ENCODE peak calls at places on chromosome 11, in six cellular contexts. Z is breast epithelium; F is neural progenitor cell; L is CD4-positive, CD25-positive, alpha-beta regulatory T cell; T is body of pancreas; E is HCT116. A is an unnamed sample.

GRCh38 chr11:70575396-70576060 is 177.2 kb downstream of the CTTN start:
- DNase-seq in Z (no peak), F (no peak), L (no peak), T (no peak), E (no peak), A (no peak)

GRCh38 chr11:80103149-80103859 is 662.5 kb upstream of the TENM4 start:
- DNase-seq in Z (no peak), F (no peak), L (no peak), T (no peak), E (no peak), A (no peak)

GRCh38 chr11:2134022-2135010 is 4.9 kb downstream of the IGF2 start:
- DNase-seq in Z (no peak), F (no peak), L (no peak), T (no peak), E (no peak), A (no peak)

GRCh38 chr11:45801723-45802315 is 3.1 kb upstream of the SLC35C1 start:
- DNase-seq in Z (no peak), F (no peak), L (no peak), T (no peak), E (no peak), A (no peak)

GRCh38 chr11:58525037-58525614 is 17.2 kb upstream of the OR5B21 start:
- DNase-seq in Z (no peak), F (no peak), L (no peak), T (no peak), E (no peak), A (no peak)

GRCh38 chr11:16248248-16248647 is 108.1 kb downstream of the SOX6 start:
- DNase-seq in Z (no peak), F (no peak), L (no peak), T (no peak), E (no peak), A (no peak)

GRCh38 chr11:127412722-127413121 is 412.2 kb upstream of the KIRREL3 start:
- DNase-seq in Z (no peak), F (no peak), L (no peak), T (no peak), E (no peak), A (no peak)

GRCh38 chr11:33932721-33933120 is 40.8 kb upstream of the LMO2 start:
- DNase-seq in Z (no peak), F (no peak), L (no peak), T (no peak), E (no peak), A (no peak)

GRCh38 chr11:69105431-69106123 is 50.2 kb upstream of the SMIM38 start:
- DNase-seq in Z (no peak), F (no peak), L (no peak), T (peak; percentile 37), E (no peak), A (no peak)

GRCh38 chr11:14506532-14506931 is 6.9 kb upstream of the COPB1 start:
- DNase-seq in Z (no peak), F (no peak), L (no peak), T (no peak), E (no peak), A (peak; percentile 8)

GRCh38 chr11:29629281-29629680 is 387.5 kb downstream of the KCNA4 start:
- DNase-seq in Z (no peak), F (peak; percentile 8), L (no peak), T (no peak), E (no peak), A (peak; percentile 6)

GRCh38 chr11:9273430-9274336 is 8.5 kb upstream of the DENND5A start:
- DNase-seq in Z (no peak), F (no peak), L (no peak), T (no peak), E (no peak), A (no peak)

GRCh38 chr11:66882540-66882939 is 25.7 kb downstream of the LRFN4 start:
- DNase-seq in Z (no peak), F (no peak), L (no peak), T (peak; percentile 41), E (no peak), A (no peak)

GRCh38 chr11:76666408-76666807 is 4.1 kb downstream of the LRRC32 start:
- DNase-seq in Z (no peak), F (peak; percentile 74), L (no peak), T (peak; percentile 28), E (no peak), A (peak; percentile 64)

GRCh38 chr11:34274712-34275398 is 83.0 kb downstream of the ABTB2 start:
- DNase-seq in Z (peak; percentile 99), F (no peak), L (no peak), T (peak; percentile 90), E (peak; percentile 92), A (peak; percentile 99)

GRCh38 chr11:124670732-124671131 is 2.8 kb downstream of the SIAE start:
- DNase-seq in Z (no peak), F (no peak), L (no peak), T (no peak), E (no peak), A (peak; percentile 62)

GRCh38 chr11:111975076-111975806 is 38.1 kb downstream of the DIXDC1 start:
- DNase-seq in Z (no peak), F (no peak), L (no peak), T (peak; percentile 22), E (no peak), A (no peak)

GRCh38 chr11:123640677-123641494 is 13.5 kb downstream of the SCN3B start:
- DNase-seq in Z (no peak), F (peak; percentile 71), L (peak; percentile 6), T (peak; percentile 34), E (no peak), A (peak; percentile 54)

GRCh38 chr11:64019106-64020031 is 16.4 kb upstream of the FLRT1 start:
- DNase-seq in Z (no peak), F (no peak), L (no peak), T (peak; percentile 68), E (no peak), A (no peak)

GRCh38 chr11:110335358-110335757 is 38.9 kb upstream of the RDX start:
- DNase-seq in Z (no peak), F (no peak), L (no peak), T (no peak), E (no peak), A (no peak)

GRCh38 chr11:97516688-97517087 is 1126.9 kb downstream of the JRKL start:
- DNase-seq in Z (no peak), F (no peak), L (no peak), T (no peak), E (no peak), A (no peak)

GRCh38 chr11:118878187-118878586 is 5.5 kb upstream of the CXCR5 start:
- DNase-seq in Z (no peak), F (no peak), L (no peak), T (no peak), E (no peak), A (no peak)

GRCh38 chr11:87180743-87181142 is 143.0 kb downstream of the TMEM135 start:
- DNase-seq in Z (no peak), F (no peak), L (no peak), T (no peak), E (no peak), A (peak; percentile 73)

GRCh38 chr11:73872746-73873412 is 3.8 kb downstream of the COA4 start:
- DNase-seq in Z (no peak), F (no peak), L (no peak), T (no peak), E (no peak), A (no peak)

GRCh38 chr11:46293616-46294015 is 16.2 kb downstream of the CREB3L1 start:
- DNase-seq in Z (no peak), F (no peak), L (no peak), T (no peak), E (no peak), A (no peak)

GRCh38 chr11:20015101-20015500 is 145.2 kb downstream of the DBX1 start:
- DNase-seq in Z (no peak), F (no peak), L (no peak), T (no peak), E (no peak), A (no peak)

GRCh38 chr11:114586797-114587196 is 8.8 kb downstream of the NXPE4 start:
- DNase-seq in Z (no peak), F (no peak), L (no peak), T (no peak), E (no peak), A (no peak)

GRCh38 chr11:6531267-6531752 is 34.2 kb downstream of the DNHD1 start:
- DNase-seq in Z (no peak), F (peak; percentile 59), L (no peak), T (no peak), E (peak; percentile 45), A (peak; percentile 40)

GRCh38 chr11:111761056-111761455 is 5.1 kb downstream of the PPP2R1B start:
- DNase-seq in Z (no peak), F (no peak), L (no peak), T (peak; percentile 56), E (no peak), A (no peak)

GRCh38 chr11:131658952-131659351 is 288.5 kb downstream of the NTM start:
- DNase-seq in Z (no peak), F (no peak), L (no peak), T (no peak), E (no peak), A (no peak)

GRCh38 chr11:131656839-131657211 is 286.4 kb downstream of the NTM start:
- DNase-seq in Z (no peak), F (peak; percentile 41), L (no peak), T (no peak), E (no peak), A (peak; percentile 59)

GRCh38 chr11:131654849-131655248 is 284.4 kb downstream of the NTM start:
- DNase-seq in Z (no peak), F (no peak), L (no peak), T (no peak), E (no peak), A (no peak)

GRCh38 chr11:131658414-131658813 is 288.0 kb downstream of the NTM start:
- DNase-seq in Z (no peak), F (no peak), L (no peak), T (no peak), E (no peak), A (no peak)

GRCh38 chr11:131656179-131656838 is 285.9 kb downstream of the NTM start:
- DNase-seq in Z (no peak), F (no peak), L (no peak), T (no peak), E (no peak), A (no peak)
- H3K27ac ChIP-seq in Z (no peak overlapping the region), F (no peak overlapping the region), L (no peak overlapping the region), T (no peak overlapping the region), E (no peak overlapping the region), A (peak overlapping the region; percentile 62)

GRCh38 chr11:57513911-57514537 is 1.5 kb downstream of the SLC43A1 start:
- DNase-seq in Z (no peak), F (peak; percentile 63), L (no peak), T (peak; percentile 70), E (no peak), A (peak; percentile 56)
- H3K4me1 ChIP-seq in Z (peaks cover 3% of the 10 kb centered on the region), F (peaks cover 16% of the 10 kb centered on the region), L (peaks cover 25% of the 10 kb centered on the region), T (peaks cover 34% of the 10 kb centered on the region), E (peaks cover 15% of the 10 kb centered on the region), A (peaks cover 7% of the 10 kb centered on the region)

GRCh38 chr11:134034496-134035381 is 34.1 kb upstream of the JAM3 start:
- DNase-seq in Z (peak; percentile 26), F (no peak), L (no peak), T (peak; percentile 95), E (no peak), A (no peak)
- H3K4me3 ChIP-seq in Z (no peak overlapping the region), F (no peak overlapping the region), L (no peak overlapping the region), T (no peak overlapping the region), E (no peak overlapping the region), A (no peak overlapping the region)

DNA sequence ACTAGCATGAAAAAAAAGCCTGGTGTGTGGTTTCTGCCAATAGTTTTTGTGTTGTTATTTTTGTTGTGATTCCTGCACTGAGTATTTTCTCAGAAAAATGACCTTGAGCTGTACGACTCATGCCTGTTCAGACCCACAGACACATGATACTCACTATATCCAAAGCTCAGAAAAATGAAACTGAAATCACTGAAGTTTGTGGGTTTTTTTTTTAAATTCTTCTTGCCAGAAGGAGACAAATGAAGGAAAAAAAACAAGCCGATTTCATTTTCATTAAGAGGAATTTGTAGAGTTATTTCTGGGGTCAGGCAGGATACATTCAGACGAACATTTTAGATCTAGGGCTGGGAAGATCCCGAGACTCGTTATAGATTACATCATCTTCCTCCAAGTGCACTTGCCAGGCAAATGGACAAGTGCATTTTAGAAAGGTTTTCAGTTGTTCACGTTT is 60.4 kb downstream of the BMAL1 start:
- DNase-seq in Z (no peak), F (no peak), L (no peak), T (no peak), E (no peak), A (peak; percentile 61)
- H3K27ac ChIP-seq in Z (peak overlapping the region; percentile 75), F (no peak overlapping the region), L (peak overlapping the region; percentile 35), T (no peak overlapping the region), E (peak overlapping the region; percentile 63), A (no peak overlapping the region)

A was measured in cardiac muscle cell.